ENCODE peak calls at places on chromosomes 12 and 14, in six cellular contexts. W is transverse colon, D is Peyer's patch, G is stomach, I is ovary, K is A549. U is an unnamed sample.

GRCh38 chr12:130104596-130105253 is 57.5 kb upstream of the FZD10 start:
- DNase-seq in W (no peak), D (no peak), G (no peak), I (peak), K (no peak), U (no peak)

GRCh38 chr12:12267801-12268200 is 957 bp upstream of the LRP6 start:
- DNase-seq in W (no peak), D (no peak), G (no peak), I (no peak), K (peak), U (no peak)

GRCh38 chr14:37088816-37089215 is 83.6 kb downstream of the SLC25A21 start:
- DNase-seq in W (no peak), D (no peak), G (no peak), I (no peak), K (no peak), U (no peak)

GRCh38 chr14:68851078-68851477 is 58.2 kb upstream of the ZFP36L1 start:
- DNase-seq in W (no peak), D (no peak), G (no peak), I (no peak), K (no peak), U (no peak)

GRCh38 chr14:76861574-76862255 is 35.5 kb downstream of the LRRC74A start:
- DNase-seq in W (no peak), D (no peak), G (no peak), I (no peak), K (no peak), U (no peak)

GRCh38 chr12:109586385-109587296 is 13.0 kb downstream of the MVK start:
- DNase-seq in W (no peak), D (no peak), G (no peak), I (no peak), K (no peak), U (no peak)

GRCh38 chr12:50440288-50440687 is 39.6 kb downstream of the LARP4 start:
- DNase-seq in W (no peak), D (no peak), G (no peak), I (no peak), K (no peak), U (no peak)

GRCh38 chr14:35247777-35248475 is 44.3 kb upstream of the PSMA6 start:
- DNase-seq in W (no peak), D (no peak), G (no peak), I (no peak), K (no peak), U (no peak)

GRCh38 chr12:111190741-111191526 is 178.0 kb downstream of the PHETA1 start:
- DNase-seq in W (no peak), D (no peak), G (no peak), I (no peak), K (no peak), U (no peak)

GRCh38 chr12:132075714-132076553 is 68.2 kb downstream of the DDX51 start:
- DNase-seq in W (no peak), D (no peak), G (no peak), I (no peak), K (no peak), U (no peak)

GRCh38 chr14:63342381-63342780 is 23.6 kb upstream of the GPHB5 start:
- DNase-seq in W (no peak), D (no peak), G (no peak), I (no peak), K (no peak), U (no peak)

GRCh38 chr12:131242741-131243496 is 289.2 kb downstream of the ADGRD1 start:
- DNase-seq in W (no peak), D (no peak), G (no peak), I (no peak), K (peak), U (no peak)

GRCh38 chr12:26810330-26810729 is 22.7 kb downstream of the ITPR2 start:
- DNase-seq in W (no peak), D (no peak), G (peak), I (peak), K (no peak), U (no peak)

GRCh38 chr12:3453947-3454675 is 36.9 kb upstream of the PRMT8 start:
- DNase-seq in W (no peak), D (no peak), G (no peak), I (no peak), K (peak), U (no peak)

GRCh38 chr14:35368993-35369392 is 35.6 kb downstream of the NFKBIA start:
- DNase-seq in W (no peak), D (no peak), G (no peak), I (no peak), K (no peak), U (no peak)

GRCh38 chr12:2454778-2455177 is 340.0 kb upstream of the FKBP4 start:
- DNase-seq in W (no peak), D (no peak), G (no peak), I (no peak), K (no peak), U (no peak)

GRCh38 chr12:68675098-68675842 is 11.5 kb upstream of the NUP107 start:
- DNase-seq in W (peak), D (peak), G (peak), I (no peak), K (no peak), U (no peak)

GRCh38 chr14:76186318-76187027 is 34.8 kb downstream of the GPATCH2L start:
- DNase-seq in W (no peak), D (peak), G (no peak), I (no peak), K (no peak), U (no peak)

GRCh38 chr14:100065161-100065871 is at the start of gene EVL:
- DNase-seq in W (peak), D (peak), G (peak), I (no peak), K (no peak), U (no peak)

GRCh38 chr14:64200170-64200569 is 94.0 kb downstream of the ESR2 start:
- DNase-seq in W (no peak), D (no peak), G (no peak), I (peak), K (no peak), U (no peak)

GRCh38 chr14:104135121-104135903 is 3.1 kb upstream of the KIF26A start:
- DNase-seq in W (no peak), D (no peak), G (no peak), I (peak), K (peak), U (no peak)

GRCh38 chr12:24246921-24247320 is 297.5 kb upstream of the SOX5 start:
- DNase-seq in W (no peak), D (no peak), G (no peak), I (no peak), K (no peak), U (no peak)

GRCh38 chr12:69502342-69503081 is 32.3 kb downstream of the FRS2 start:
- DNase-seq in W (no peak), D (no peak), G (no peak), I (no peak), K (no peak), U (no peak)

GRCh38 chr14:95841680-95842079 is 35.0 kb upstream of the TUNAR start:
- DNase-seq in W (no peak), D (no peak), G (no peak), I (no peak), K (no peak), U (peak)

GRCh38 chr12:27571463-27571862 is 47.5 kb downstream of the PPFIBP1 start:
- DNase-seq in W (no peak), D (no peak), G (no peak), I (no peak), K (no peak), U (no peak)

GRCh38 chr12:80186727-80187217 is 87.4 kb downstream of the OTOGL start:
- DNase-seq in W (peak), D (peak), G (peak), I (peak), K (peak), U (no peak)

GRCh38 chr12:52494518-52494917 is 1.5 kb upstream of the KRT6A start:
- DNase-seq in W (peak), D (peak), G (no peak), I (no peak), K (no peak), U (no peak)

GRCh38 chr12:18339633-18340032 is 78.3 kb downstream of the PIK3C2G start:
- DNase-seq in W (no peak), D (no peak), G (no peak), I (no peak), K (no peak), U (no peak)

GRCh38 chr14:29584992-29585391 is 342.7 kb downstream of the PRKD1 start:
- DNase-seq in W (peak), D (no peak), G (no peak), I (peak), K (no peak), U (no peak)

GRCh38 chr14:103056322-103057027 is 874 bp downstream of the CDC42BPB start:
- DNase-seq in W (peak), D (peak), G (peak), I (peak), K (peak), U (no peak)

GRCh38 chr14:60161176-60162107 is 3.8 kb downstream of the DHRS7 start:
- DNase-seq in W (no peak), D (no peak), G (no peak), I (peak), K (no peak), U (no peak)

GRCh38 chr12:8644345-8645248 is 18.0 kb downstream of the MFAP5 start:
- DNase-seq in W (no peak), D (peak), G (no peak), I (no peak), K (no peak), U (no peak)

GRCh38 chr14:60225268-60225667 is 23.8 kb upstream of the PPM1A start:
- DNase-seq in W (no peak), D (no peak), G (no peak), I (no peak), K (no peak), U (no peak)

GRCh38 chr14:64637735-64638473 is 66.3 kb upstream of the PLEKHG3 start:
- DNase-seq in W (no peak), D (no peak), G (no peak), I (no peak), K (no peak), U (no peak)

DNA sequence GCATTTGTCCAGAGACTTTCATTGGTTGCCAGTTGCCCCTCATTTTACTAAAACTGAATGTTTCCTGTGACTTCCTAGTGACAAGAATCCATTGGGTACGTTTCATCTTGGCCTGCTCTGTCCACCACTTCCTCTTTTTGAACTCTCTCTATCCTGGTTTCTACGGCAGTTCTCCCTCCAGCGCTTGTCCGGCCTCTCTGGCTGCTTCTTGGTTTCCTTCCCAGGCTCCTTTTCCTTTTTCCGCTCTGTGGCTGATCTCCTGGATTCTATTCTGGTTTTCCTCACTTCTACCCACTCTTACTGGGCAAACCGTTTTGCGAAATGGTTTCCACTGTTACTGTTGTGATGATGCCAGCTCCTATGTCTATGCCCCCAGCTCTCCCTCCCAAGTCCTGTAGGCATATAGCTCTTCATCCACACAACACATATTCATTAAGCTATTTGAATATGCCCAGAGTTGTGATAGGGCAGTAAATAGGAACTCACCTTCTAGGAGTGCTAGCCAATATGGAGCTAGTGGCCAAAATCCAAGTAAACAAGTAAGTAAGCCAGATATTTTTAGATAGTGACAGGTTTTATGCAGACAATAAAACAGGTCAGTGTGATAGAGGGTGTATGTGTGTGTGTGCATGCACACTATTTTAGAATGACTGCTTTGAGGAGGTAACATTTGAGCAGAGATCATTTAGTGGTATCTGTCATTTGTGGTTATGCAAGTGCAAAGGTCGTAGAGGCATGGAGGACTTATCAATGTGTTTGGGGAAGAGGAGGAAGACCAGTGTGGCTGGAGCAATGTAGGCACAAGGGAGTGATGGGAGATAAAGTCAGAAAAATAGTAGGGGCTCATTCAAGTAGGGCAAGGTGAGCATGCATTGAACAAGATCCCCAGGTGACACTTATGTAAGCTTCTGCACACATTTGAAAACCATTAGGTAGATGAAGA is 27.9 kb upstream of the CTDSP2 start:
- DNase-seq in W (no peak), D (no peak), G (no peak), I (no peak), K (no peak), U (no peak)
- H3K27ac ChIP-seq in W (peak), D (no peak), G (no peak), I (no peak), K (no peak), U (no peak)

DNA sequence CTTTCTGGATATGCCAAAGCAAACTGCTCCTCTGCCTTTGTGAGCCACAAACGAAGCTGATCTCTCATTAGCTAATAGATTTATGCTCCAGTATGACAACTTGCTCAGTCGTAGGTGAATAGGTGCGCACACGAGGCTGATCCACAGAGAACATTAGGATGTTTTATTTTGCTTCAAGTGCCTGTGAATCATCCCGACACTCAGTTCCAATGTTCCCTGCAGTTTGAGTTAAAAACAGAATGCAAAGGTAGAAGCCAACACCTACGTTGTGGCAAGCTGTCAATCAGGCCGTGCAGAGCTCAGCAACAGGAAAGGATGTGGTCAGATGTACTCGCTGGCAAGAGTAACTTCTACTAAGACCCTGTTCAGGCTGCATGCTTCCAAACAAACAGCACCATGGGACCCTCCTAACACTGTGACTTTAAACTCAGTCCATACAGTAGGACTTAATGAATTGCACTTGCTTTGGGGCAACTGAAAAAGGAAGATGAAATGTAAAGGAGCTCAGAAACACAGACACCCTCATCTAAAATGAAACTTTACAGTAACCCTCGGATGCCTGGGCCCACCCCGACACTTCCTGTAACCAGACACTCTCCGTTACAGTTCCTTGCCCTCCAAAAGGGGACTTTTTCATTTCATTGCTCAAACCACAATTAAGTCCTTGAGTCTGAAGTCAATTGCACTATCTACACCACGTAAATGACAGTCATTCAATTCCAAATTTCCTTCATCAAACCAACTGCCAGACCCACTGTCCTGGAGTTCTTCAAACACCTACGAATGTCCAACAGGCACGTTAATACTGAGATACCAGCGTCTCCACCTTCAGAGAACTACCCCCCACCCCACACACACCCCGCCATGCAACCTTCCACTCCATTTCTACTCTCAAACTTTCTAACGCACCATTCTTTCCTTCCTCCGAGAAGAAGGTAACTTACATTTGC is 1.6 kb downstream of the CCDC88C start:
- DNase-seq in W (peak), D (peak), G (peak), I (no peak), K (no peak), U (no peak)
- TF ChIP-seq POLR2A in W (no peak), D (no peak), G (no peak), I (no peak), K (no peak), U (no peak)

GRCh38 chr14:72547999-72548398 is 345.9 kb downstream of the DPF3 start:
- DNase-seq in W (no peak), D (no peak), G (no peak), I (no peak), K (no peak), U (no peak)

GRCh38 chr14:72549026-72549425 is 344.9 kb downstream of the DPF3 start:
- DNase-seq in W (no peak), D (no peak), G (no peak), I (no peak), K (no peak), U (no peak)

GRCh38 chr14:72545411-72546311 is 348.2 kb downstream of the DPF3 start:
- DNase-seq in W (no peak), D (peak), G (no peak), I (no peak), K (no peak), U (no peak)

GRCh38 chr14:72544615-72545387 is 349.1 kb downstream of the DPF3 start:
- DNase-seq in W (no peak), D (no peak), G (no peak), I (peak), K (no peak), U (no peak)

GRCh38 chr14:72546359-72547035 is 347.4 kb downstream of the DPF3 start:
- DNase-seq in W (no peak), D (no peak), G (no peak), I (no peak), K (no peak), U (no peak)
- H3K27ac ChIP-seq in W (no peak), D (no peak), G (no peak), I (no peak), K (no peak), U (no peak)

DNA sequence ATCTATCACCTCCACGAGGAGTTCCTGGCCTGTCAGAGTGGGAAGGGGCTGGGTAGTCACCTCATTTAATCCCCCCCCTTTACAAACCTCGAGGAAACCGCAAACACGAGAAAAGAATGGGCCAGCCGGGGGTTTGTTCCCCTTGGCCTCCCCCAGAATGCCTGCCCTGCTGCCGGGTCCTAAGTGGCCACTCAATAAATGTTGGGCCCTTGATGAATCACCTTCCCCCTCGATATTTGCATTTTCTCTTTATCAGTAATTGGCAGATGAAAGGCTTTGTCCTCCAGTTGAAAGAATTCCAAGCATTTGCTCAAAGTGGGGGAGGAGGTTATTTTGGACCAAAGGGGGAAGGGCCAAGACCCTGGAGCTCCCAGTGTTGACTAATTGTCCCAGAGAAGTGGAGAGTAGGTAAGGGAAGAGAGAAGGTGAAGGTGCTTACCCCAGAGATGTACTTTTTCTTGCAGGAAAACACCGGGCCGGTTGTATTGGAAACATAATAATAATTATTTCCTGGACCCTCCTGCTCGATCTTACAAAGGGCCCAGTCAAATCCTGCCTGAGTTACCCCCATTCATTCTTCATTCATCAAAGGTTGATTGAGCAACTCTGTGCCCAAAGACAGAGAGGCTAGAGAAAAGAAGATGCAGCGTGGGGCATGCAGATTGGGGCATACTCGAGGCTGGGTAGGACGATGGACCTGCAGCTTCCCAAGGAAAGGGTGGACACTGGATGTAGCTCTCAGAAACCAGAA is 1.9 kb upstream of the KDM2B start:
- DNase-seq in W (no peak), D (no peak), G (no peak), I (no peak), K (no peak), U (no peak)
- TF ChIP-seq POLR2A in W (no peak), D (no peak), G (no peak), I (no peak), K (no peak), U (no peak)

DNA sequence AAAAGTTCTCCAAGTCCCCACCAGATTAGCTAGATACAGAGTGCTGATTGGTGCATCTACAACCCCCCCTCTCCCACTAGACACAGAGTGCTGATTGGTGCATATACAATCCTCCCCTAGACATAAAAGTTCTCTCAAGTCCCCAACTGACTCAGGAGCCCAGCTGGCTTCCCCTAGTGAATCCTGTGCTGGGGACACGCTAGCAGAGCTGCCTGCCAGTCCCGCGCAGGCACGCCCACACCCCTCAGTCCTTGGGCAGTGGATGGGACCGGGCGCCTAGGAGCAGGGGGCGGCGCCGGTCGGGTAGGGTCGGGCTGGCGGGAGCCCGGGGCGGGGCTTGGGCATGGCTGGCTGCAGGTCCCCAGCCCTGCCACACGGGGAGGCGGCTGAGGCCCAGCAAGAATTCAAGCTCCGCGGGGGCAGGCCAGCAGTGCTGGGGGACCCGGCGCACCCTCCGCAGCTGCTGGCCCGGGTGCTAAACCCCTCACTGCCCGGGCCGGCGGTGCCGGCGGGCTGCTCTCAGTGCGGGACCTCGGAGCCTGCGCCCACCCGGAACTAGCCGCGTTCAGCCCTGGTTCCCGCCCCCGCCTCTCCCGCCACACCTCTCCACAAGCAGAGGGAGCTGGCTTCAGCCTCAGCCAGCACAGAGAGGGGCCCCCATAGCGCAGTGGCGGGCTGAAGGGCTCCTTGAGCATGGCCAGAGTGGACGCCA is 64.3 kb upstream of the DDHD1 start:
- DNase-seq in W (peak), D (peak), G (peak), I (peak), K (peak), U (no peak)
- H3K27ac ChIP-seq in W (peak), D (peak), G (peak), I (peak), K (peak), U (peak)

GRCh38 chr14:82655770-82656169 is 1122.1 kb upstream of the SEL1L start:
- DNase-seq in W (no peak), D (no peak), G (no peak), I (no peak), K (no peak), U (no peak)

GRCh38 chr14:82661258-82661657 is 1127.6 kb upstream of the SEL1L start:
- DNase-seq in W (no peak), D (no peak), G (no peak), I (no peak), K (no peak), U (no peak)

GRCh38 chr14:82657186-82657675 is 1123.6 kb upstream of the SEL1L start:
- DNase-seq in W (no peak), D (no peak), G (no peak), I (no peak), K (no peak), U (no peak)
- TF ChIP-seq POLR2A in W (no peak), D (no peak), G (no peak), I (no peak), K (no peak), U (no peak)

GRCh38 chr14:69996197-69996596 is 117.0 kb downstream of the SMOC1 start:
- DNase-seq in W (no peak), D (no peak), G (no peak), I (no peak), K (no peak), U (no peak)
- H3K27ac ChIP-seq in W (no peak), D (no peak), G (no peak), I (no peak), K (peak), U (no peak)